ENCODE peak calls at places on chromosomes 6 and 20, in seven cellular contexts. T, O, R, E, I, U and P are unnamed samples.

GRCh38 chr6:130811932-130812331 is 15.3 kb upstream of the SMLR1 start:
- DNase-seq in T (no peak), O (no peak), R (no peak), E (no peak), I (no peak), U (no peak), P (no peak)

GRCh38 chr20:51529758-51530157 is 12.8 kb downstream of the NFATC2 start:
- DNase-seq in T (no peak), O (no peak), R (no peak), E (peak; percentile 37), I (no peak), U (no peak), P (no peak)

GRCh38 chr6:16690244-16691142 is 70.8 kb downstream of the ATXN1 start:
- DNase-seq in T (no peak), O (no peak), R (no peak), E (no peak), I (no peak), U (no peak), P (no peak)

GRCh38 chr6:129502261-129502660 is 207.7 kb downstream of the ARHGAP18 start:
- DNase-seq in T (no peak), O (no peak), R (no peak), E (no peak), I (no peak), U (no peak), P (no peak)

GRCh38 chr6:13375360-13375878 is 47.1 kb upstream of the TBC1D7 start:
- DNase-seq in T (no peak), O (no peak), R (no peak), E (no peak), I (no peak), U (no peak), P (no peak)

GRCh38 chr20:60210779-60211617 is 252.8 kb downstream of the CDH26 start:
- DNase-seq in T (peak; percentile 23), O (peak; percentile 58), R (peak; percentile 69), E (peak; percentile 46), I (peak; percentile 66), U (peak; percentile 82), P (no peak)

GRCh38 chr6:87139236-87139635 is 16.1 kb upstream of the ZNF292 start:
- DNase-seq in T (peak; percentile 54), O (no peak), R (no peak), E (peak; percentile 17), I (peak; percentile 39), U (no peak), P (no peak)

GRCh38 chr20:2451939-2452732 is 18.5 kb downstream of the SNRPB start:
- DNase-seq in T (peak; percentile 48), O (peak; percentile 58), R (peak; percentile 50), E (peak; percentile 69), I (peak; percentile 81), U (peak; percentile 83), P (no peak)

GRCh38 chr6:155530219-155530834 is 74.7 kb upstream of the NOX3 start:
- DNase-seq in T (peak; percentile 27), O (no peak), R (no peak), E (no peak), I (no peak), U (no peak), P (no peak)

GRCh38 chr6:129206761-129207330 is 323.9 kb downstream of the LAMA2 start:
- DNase-seq in T (no peak), O (no peak), R (no peak), E (no peak), I (no peak), U (no peak), P (no peak)

GRCh38 chr20:2010533-2010932 is 16.7 kb upstream of the PDYN start:
- DNase-seq in T (no peak), O (no peak), R (no peak), E (no peak), I (no peak), U (no peak), P (no peak)

GRCh38 chr20:661474-662288 is 8.7 kb upstream of the SRXN1 start:
- DNase-seq in T (no peak), O (no peak), R (no peak), E (no peak), I (no peak), U (no peak), P (no peak)

GRCh38 chr6:138622967-138623366 is 123.7 kb upstream of the NHSL1 start:
- DNase-seq in T (no peak), O (no peak), R (no peak), E (no peak), I (no peak), U (no peak), P (no peak)

GRCh38 chr6:56329296-56330050 is 82.1 kb upstream of the COL21A1 start:
- DNase-seq in T (no peak), O (no peak), R (no peak), E (no peak), I (no peak), U (no peak), P (no peak)

GRCh38 chr6:158793432-158793831 is 25.7 kb downstream of the EZR start:
- DNase-seq in T (peak; percentile 68), O (no peak), R (no peak), E (peak; percentile 6), I (no peak), U (no peak), P (no peak)

GRCh38 chr6:22147983-22148797 is 148.6 kb downstream of the PRL start:
- DNase-seq in T (no peak), O (no peak), R (peak; percentile 16), E (no peak), I (no peak), U (no peak), P (no peak)

GRCh38 chr6:161137839-161138544 is 135.9 kb downstream of the AGPAT4 start:
- DNase-seq in T (no peak), O (no peak), R (no peak), E (no peak), I (no peak), U (no peak), P (no peak)

GRCh38 chr6:47137073-47137472 is 94.9 kb upstream of the ADGRF1 start:
- DNase-seq in T (no peak), O (no peak), R (no peak), E (no peak), I (no peak), U (no peak), P (no peak)

DNA sequence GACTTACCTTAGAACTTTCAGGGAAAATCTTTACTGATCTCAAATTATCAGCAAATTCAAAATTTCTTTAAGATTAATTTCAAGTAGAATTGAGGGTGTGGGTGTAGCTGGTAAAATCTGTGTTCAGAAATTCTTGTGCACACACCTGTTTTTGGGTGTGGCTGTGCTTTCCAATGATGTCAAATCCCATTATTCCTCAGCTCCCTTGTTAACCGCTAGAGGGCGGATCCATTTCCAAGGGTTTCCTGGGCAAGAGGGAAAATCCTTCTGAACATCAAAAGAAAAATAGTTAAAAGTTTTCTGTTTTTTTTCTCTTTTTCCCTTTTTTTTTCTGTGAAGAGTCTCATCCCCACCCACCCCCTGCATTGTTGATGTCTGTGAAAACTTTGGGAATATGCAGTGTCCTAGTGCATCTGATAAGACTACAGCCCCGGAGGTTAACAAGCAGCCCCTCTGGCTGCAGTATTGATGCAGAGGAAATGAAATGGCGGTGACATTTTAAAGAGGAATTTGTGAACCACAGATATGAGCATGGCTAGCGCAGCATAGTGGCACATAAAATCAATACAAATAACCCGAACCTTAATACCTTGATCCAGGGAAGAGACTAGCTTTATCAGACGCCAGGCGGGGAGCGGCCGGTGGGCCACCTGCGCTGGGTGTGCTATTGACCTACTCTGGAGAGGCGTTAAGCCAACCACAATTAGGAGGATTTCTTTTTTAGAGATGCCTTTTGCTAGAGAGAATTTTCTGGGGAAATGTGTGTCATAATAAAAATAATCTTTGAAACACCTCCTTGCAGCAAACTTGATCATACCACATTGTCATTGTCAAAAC is 130.9 kb downstream of the FOXA2 start:
- DNase-seq in T (peak; percentile 32), O (no peak), R (no peak), E (peak; percentile 30), I (no peak), U (no peak), P (no peak)
- TF ChIP-seq CTCF in T (peak; percentile 25), O (peak; percentile 58), R (peak; percentile 56), E (peak; percentile 59), I (peak; percentile 36), U (peak; percentile 69), P (peak; percentile 82)

GRCh38 chr20:4202441-4202840 is 187.1 kb upstream of the RNF24 start:
- DNase-seq in T (no peak), O (no peak), R (no peak), E (no peak), I (no peak), U (no peak), P (no peak)
- TF ChIP-seq CTCF in T (no peak), O (no peak), R (no peak), E (no peak), I (no peak), U (no peak), P (no peak)

GRCh38 chr6:159971341-159972178 is 2.7 kb downstream of the IGF2R start:
- DNase-seq in T (no peak), O (no peak), R (no peak), E (no peak), I (no peak), U (no peak), P (no peak)

GRCh38 chr6:159969921-159970320 is 1.0 kb downstream of the IGF2R start:
- DNase-seq in T (peak; percentile 19), O (no peak), R (no peak), E (peak; percentile 70), I (peak; percentile 64), U (no peak), P (no peak)

GRCh38 chr6:159970659-159971063 is 1.8 kb downstream of the IGF2R start:
- DNase-seq in T (no peak), O (no peak), R (no peak), E (no peak), I (no peak), U (no peak), P (no peak)

GRCh38 chr6:159968295-159969203 is at the start of gene IGF2R:
- DNase-seq in T (peak; percentile 62), O (peak; percentile 88), R (peak; percentile 93), E (peak; percentile 96), I (peak; percentile 95), U (peak; percentile 96), P (no peak)

GRCh38 chr6:159969204-159969912 is 476 bp downstream of the IGF2R start:
- DNase-seq in T (no peak), O (no peak), R (peak; percentile 48), E (peak; percentile 42), I (peak; percentile 65), U (peak; percentile 79), P (no peak)
- TF ChIP-seq CTCF in T (no peak), O (no peak), R (no peak), E (no peak), I (no peak), U (no peak), P (peak; percentile 54)

DNA sequence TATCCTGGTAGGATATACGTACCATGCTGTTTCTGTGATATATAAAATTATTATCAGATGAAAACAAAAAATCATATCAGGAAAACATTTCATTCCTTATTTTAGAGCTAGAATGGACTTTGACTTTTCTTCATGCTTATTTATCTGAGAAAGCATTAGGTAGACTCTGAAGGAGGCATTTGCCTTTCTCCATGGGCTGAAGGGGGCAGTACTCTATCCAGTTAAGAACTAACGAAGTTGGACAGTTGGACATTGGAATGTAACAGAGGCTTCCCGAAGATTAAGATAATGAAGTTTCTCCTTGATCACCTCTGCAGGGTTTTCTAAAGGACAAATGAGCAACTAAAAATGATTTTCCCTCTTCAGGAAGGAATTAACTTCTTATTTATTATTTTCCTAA is 234.0 kb downstream of the SAMD5 start:
- DNase-seq in T (no peak), O (no peak), R (no peak), E (no peak), I (no peak), U (no peak), P (no peak)
- TF ChIP-seq CTCF in T (no peak), O (no peak), R (no peak), E (no peak), I (no peak), U (no peak), P (no peak)